ENCODE peak calls at places on chromosome 19, in six cellular contexts. One of them, this sample, is unnamed.

GRCh38 chr19:12913011-12913561 is 6.0 kb downstream of the SYCE2 start:
- DNase-seq in HAP-1: no peak
- DNase-seq in AG04450: peak
- DNase-seq in psoas muscle: peak
- DNase-seq in HL-60: peak
- DNase-seq in PC-9: no peak
- DNase-seq in this sample: peak

GRCh38 chr19:32642771-32643170 is 32.2 kb downstream of the ANKRD27 start:
- DNase-seq in AG04450: no peak
- DNase-seq in HL-60: no peak
- DNase-seq in HAP-1: no peak
- DNase-seq in psoas muscle: no peak
- DNase-seq in PC-9: no peak
- DNase-seq in this sample: no peak

GRCh38 chr19:10289836-10290438 is at the start of gene ICAM5:
- DNase-seq in HL-60: no peak
- DNase-seq in AG04450: no peak
- DNase-seq in HAP-1: no peak
- DNase-seq in PC-9: no peak
- DNase-seq in psoas muscle: no peak
- DNase-seq in this sample: no peak

GRCh38 chr19:18541258-18541991 is 1.9 kb downstream of the FKBP8 start:
- DNase-seq in HL-60: no peak
- DNase-seq in PC-9: no peak
- DNase-seq in psoas muscle: no peak
- DNase-seq in AG04450: no peak
- DNase-seq in HAP-1: no peak
- DNase-seq in this sample: peak

GRCh38 chr19:53912653-53913052 is 3.6 kb downstream of the CACNG7 start:
- DNase-seq in HL-60: no peak
- DNase-seq in PC-9: no peak
- DNase-seq in HAP-1: no peak
- DNase-seq in psoas muscle: no peak
- DNase-seq in AG04450: no peak
- DNase-seq in this sample: no peak

GRCh38 chr19:47505506-47505905 is 9.4 kb downstream of the NAPA start:
- DNase-seq in HL-60: no peak
- DNase-seq in HAP-1: no peak
- DNase-seq in psoas muscle: peak
- DNase-seq in PC-9: no peak
- DNase-seq in AG04450: no peak
- DNase-seq in this sample: no peak

GRCh38 chr19:33758541-33759013 is 38.1 kb upstream of the KCTD15 start:
- DNase-seq in HL-60: no peak
- DNase-seq in AG04450: no peak
- DNase-seq in psoas muscle: no peak
- DNase-seq in HAP-1: no peak
- DNase-seq in PC-9: peak
- DNase-seq in this sample: no peak

GRCh38 chr19:38255759-38256052 is 468 bp downstream of the PPP1R14A start:
- DNase-seq in HL-60: no peak
- DNase-seq in HAP-1: no peak
- DNase-seq in PC-9: no peak
- DNase-seq in psoas muscle: no peak
- DNase-seq in AG04450: no peak
- DNase-seq in this sample: no peak

GRCh38 chr19:2164020-2164988 is 571 bp downstream of the DOT1L start:
- DNase-seq in HL-60: no peak
- DNase-seq in AG04450: no peak
- DNase-seq in psoas muscle: no peak
- DNase-seq in HAP-1: no peak
- DNase-seq in PC-9: no peak
- DNase-seq in this sample: no peak

GRCh38 chr19:918481-919156 is 1.5 kb downstream of the KISS1R start:
- DNase-seq in psoas muscle: no peak
- DNase-seq in HAP-1: no peak
- DNase-seq in PC-9: no peak
- DNase-seq in AG04450: no peak
- DNase-seq in HL-60: no peak
- DNase-seq in this sample: no peak

GRCh38 chr19:20325151-20325550 is 158.1 kb downstream of the ZNF486 start:
- DNase-seq in AG04450: no peak
- DNase-seq in psoas muscle: no peak
- DNase-seq in HAP-1: no peak
- DNase-seq in PC-9: no peak
- DNase-seq in HL-60: no peak
- DNase-seq in this sample: no peak

GRCh38 chr19:30567535-30568232 is 195.5 kb downstream of the ZNF536 start:
- DNase-seq in HAP-1: no peak
- DNase-seq in AG04450: no peak
- DNase-seq in HL-60: no peak
- DNase-seq in psoas muscle: no peak
- DNase-seq in PC-9: no peak
- DNase-seq in this sample: peak

GRCh38 chr19:52142001-52142595 is 2.4 kb upstream of the ZNF616 start:
- DNase-seq in AG04450: no peak
- DNase-seq in HAP-1: no peak
- DNase-seq in HL-60: no peak
- DNase-seq in PC-9: peak
- DNase-seq in psoas muscle: no peak
- DNase-seq in this sample: no peak

GRCh38 chr19:1251503-1252220 is 3.3 kb downstream of the MIDN start:
- DNase-seq in HAP-1: no peak
- DNase-seq in AG04450: no peak
- DNase-seq in HL-60: peak
- DNase-seq in PC-9: peak
- DNase-seq in psoas muscle: peak
- DNase-seq in this sample: no peak

GRCh38 chr19:42048992-42049391 is 21.0 kb downstream of the GRIK5 start:
- DNase-seq in PC-9: no peak
- DNase-seq in HL-60: no peak
- DNase-seq in AG04450: no peak
- DNase-seq in psoas muscle: no peak
- DNase-seq in HAP-1: no peak
- DNase-seq in this sample: no peak

GRCh38 chr19:38056646-38057045 is 149.6 kb downstream of the SIPA1L3 start:
- DNase-seq in HL-60: no peak
- DNase-seq in AG04450: no peak
- DNase-seq in HAP-1: no peak
- DNase-seq in psoas muscle: no peak
- DNase-seq in PC-9: no peak
- DNase-seq in this sample: no peak

GRCh38 chr19:50555447-50556235 is 12.6 kb downstream of the LRRC4B start:
- DNase-seq in psoas muscle: no peak
- DNase-seq in HAP-1: peak
- DNase-seq in AG04450: no peak
- DNase-seq in PC-9: no peak
- DNase-seq in HL-60: no peak
- DNase-seq in this sample: no peak

GRCh38 chr19:36528194-36528920 is at the start of gene ZNF260:
- DNase-seq in HAP-1: peak
- DNase-seq in PC-9: peak
- DNase-seq in HL-60: peak
- DNase-seq in AG04450: peak
- DNase-seq in psoas muscle: peak
- DNase-seq in this sample: peak

GRCh38 chr19:13621413-13621812 is 115.1 kb upstream of the CACNA1A start:
- DNase-seq in AG04450: peak
- DNase-seq in psoas muscle: no peak
- DNase-seq in HL-60: no peak
- DNase-seq in HAP-1: no peak
- DNase-seq in PC-9: peak
- DNase-seq in this sample: peak

GRCh38 chr19:18326772-18327171 is 3.9 kb upstream of the LSM4 start:
- DNase-seq in HAP-1: no peak
- DNase-seq in psoas muscle: no peak
- DNase-seq in HL-60: no peak
- DNase-seq in AG04450: no peak
- DNase-seq in PC-9: no peak
- DNase-seq in this sample: no peak

GRCh38 chr19:41746593-41747227 is 8.6 kb upstream of the CEACAM6 start:
- DNase-seq in HAP-1: peak
- DNase-seq in AG04450: no peak
- DNase-seq in psoas muscle: no peak
- DNase-seq in HL-60: peak
- DNase-seq in PC-9: peak
- DNase-seq in this sample: peak

GRCh38 chr19:9011875-9012274 is 1.7 kb upstream of the MUC16 start:
- DNase-seq in PC-9: no peak
- DNase-seq in psoas muscle: no peak
- DNase-seq in AG04450: no peak
- DNase-seq in HL-60: no peak
- DNase-seq in HAP-1: no peak
- DNase-seq in this sample: no peak

GRCh38 chr19:374183-374885 is 29.7 kb upstream of the MIER2 start:
- DNase-seq in HL-60: no peak
- DNase-seq in PC-9: no peak
- DNase-seq in psoas muscle: no peak
- DNase-seq in AG04450: no peak
- DNase-seq in HAP-1: no peak
- DNase-seq in this sample: no peak

GRCh38 chr19:11639245-11639601 is 41.9 kb downstream of the ZNF627 start:
- DNase-seq in HAP-1: no peak
- DNase-seq in PC-9: no peak
- DNase-seq in psoas muscle: no peak
- DNase-seq in AG04450: no peak
- DNase-seq in HL-60: no peak
- DNase-seq in this sample: no peak
- H3K4me3 ChIP-seq in HAP-1: peak
- H3K4me3 ChIP-seq in PC-9: peak
- H3K4me3 ChIP-seq in psoas muscle: peak
- H3K4me3 ChIP-seq in AG04450: peak
- H3K4me3 ChIP-seq in HL-60: no peak
- H3K4me3 ChIP-seq in this sample: no peak

GRCh38 chr19:4181053-4181508 is 1.3 kb downstream of the SIRT6 start:
- DNase-seq in AG04450: no peak
- DNase-seq in HL-60: peak
- DNase-seq in HAP-1: no peak
- DNase-seq in psoas muscle: no peak
- DNase-seq in PC-9: no peak
- DNase-seq in this sample: no peak
- H3K4me3 ChIP-seq in AG04450: peak
- H3K4me3 ChIP-seq in HL-60: no peak
- H3K4me3 ChIP-seq in HAP-1: peak
- H3K4me3 ChIP-seq in psoas muscle: peak
- H3K4me3 ChIP-seq in PC-9: peak
- H3K4me3 ChIP-seq in this sample: no peak

DNA sequence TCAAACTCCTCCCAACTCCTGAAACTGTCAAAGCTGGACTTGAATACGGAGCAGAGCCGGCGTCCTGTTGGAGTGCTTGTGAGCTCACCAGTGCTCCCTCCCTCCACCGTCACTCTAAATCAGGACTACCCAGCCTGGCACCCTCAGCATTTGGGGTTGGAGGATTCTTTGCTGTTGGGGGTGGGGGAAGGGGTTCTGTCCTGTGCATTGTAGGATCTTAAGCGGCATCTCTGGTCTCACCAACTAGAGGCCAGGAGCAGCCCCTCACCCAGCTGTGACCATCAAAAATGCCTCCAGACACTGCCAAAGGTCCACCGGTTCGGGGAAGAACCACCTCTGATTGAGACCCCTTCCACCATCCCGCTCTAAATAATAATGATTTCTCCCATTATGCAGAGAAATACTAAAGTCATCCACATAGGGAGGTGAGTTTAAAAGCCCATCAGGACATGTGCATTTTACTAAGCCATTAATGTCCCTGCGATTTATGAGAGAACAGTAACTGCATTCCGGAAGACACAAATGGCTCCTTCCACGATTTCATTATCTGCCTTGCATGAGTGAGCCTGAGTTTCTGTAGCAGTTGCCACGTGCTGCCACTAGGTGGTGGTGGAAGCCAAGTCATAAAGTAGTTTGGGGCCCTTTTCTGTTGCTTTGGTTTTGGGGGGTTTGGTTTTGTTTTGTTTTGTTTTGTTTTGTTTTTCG is 16.1 kb upstream of the USP29 start:
- DNase-seq in PC-9: peak
- DNase-seq in HAP-1: peak
- DNase-seq in psoas muscle: peak
- DNase-seq in HL-60: peak
- DNase-seq in AG04450: no peak
- DNase-seq in this sample: peak
- H3K4me3 ChIP-seq in PC-9: peak
- H3K4me3 ChIP-seq in HAP-1: no peak
- H3K4me3 ChIP-seq in psoas muscle: peak
- H3K4me3 ChIP-seq in HL-60: no peak
- H3K4me3 ChIP-seq in AG04450: no peak
- H3K4me3 ChIP-seq in this sample: no peak

GRCh38 chr19:45863840-45864628 is at the start of gene FOXA3:
- DNase-seq in HAP-1: no peak
- DNase-seq in psoas muscle: peak
- DNase-seq in AG04450: no peak
- DNase-seq in PC-9: no peak
- DNase-seq in HL-60: no peak
- DNase-seq in this sample: peak

GRCh38 chr19:45864629-45865082 is 530 bp downstream of the FOXA3 start:
- DNase-seq in AG04450: no peak
- DNase-seq in HAP-1: no peak
- DNase-seq in psoas muscle: no peak
- DNase-seq in HL-60: no peak
- DNase-seq in PC-9: no peak
- DNase-seq in this sample: no peak

GRCh38 chr19:45865269-45865948 is 1.3 kb downstream of the FOXA3 start:
- DNase-seq in HAP-1: no peak
- DNase-seq in PC-9: no peak
- DNase-seq in psoas muscle: no peak
- DNase-seq in AG04450: no peak
- DNase-seq in HL-60: no peak
- DNase-seq in this sample: no peak

GRCh38 chr19:45863335-45863839 is 440 bp upstream of the SYMPK start:
- DNase-seq in psoas muscle: no peak
- DNase-seq in HAP-1: no peak
- DNase-seq in HL-60: no peak
- DNase-seq in PC-9: no peak
- DNase-seq in AG04450: no peak
- DNase-seq in this sample: no peak

DNA sequence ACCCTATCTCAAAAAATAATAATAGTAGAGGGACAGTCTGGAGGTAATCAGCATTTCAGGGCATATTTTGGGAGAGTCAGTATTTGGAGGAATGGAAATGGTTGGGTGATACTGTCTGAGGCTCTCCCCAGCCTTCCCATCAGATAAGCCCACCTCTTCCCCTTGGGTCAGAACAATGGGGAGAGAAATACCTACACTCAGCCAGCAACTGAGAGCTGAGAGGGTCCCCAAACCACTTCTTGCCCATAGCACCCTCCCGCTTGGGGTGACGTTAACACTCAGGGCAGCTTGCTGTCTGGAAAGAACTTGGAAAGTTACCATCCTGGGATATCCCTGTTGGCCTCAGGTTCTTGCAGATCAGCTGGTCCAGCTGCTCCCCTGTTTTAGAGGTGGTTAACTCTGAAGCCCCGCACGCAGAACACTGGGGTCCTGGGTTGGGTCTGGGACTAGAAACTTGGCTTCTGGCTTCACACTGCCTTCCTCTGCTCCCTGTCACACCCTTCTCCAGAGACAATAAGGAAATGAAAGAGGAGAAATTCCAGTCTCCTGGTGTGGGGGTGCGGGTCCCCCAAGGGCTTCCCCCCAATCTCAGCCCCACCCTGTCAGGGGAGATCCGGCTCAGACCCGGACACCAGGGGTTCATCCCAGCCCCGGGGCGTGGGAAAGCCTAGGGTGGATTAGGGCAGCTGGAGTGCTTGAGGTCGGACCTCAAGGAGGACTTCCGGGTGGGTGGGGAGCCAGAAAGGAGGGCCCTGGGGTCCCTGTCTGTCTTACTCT is 2.5 kb downstream of the FOXA3 start:
- DNase-seq in PC-9: no peak
- DNase-seq in HL-60: no peak
- DNase-seq in AG04450: no peak
- DNase-seq in psoas muscle: no peak
- DNase-seq in HAP-1: no peak
- DNase-seq in this sample: no peak
- H3K4me3 ChIP-seq in PC-9: no peak
- H3K4me3 ChIP-seq in HL-60: no peak
- H3K4me3 ChIP-seq in AG04450: no peak
- H3K4me3 ChIP-seq in psoas muscle: no peak
- H3K4me3 ChIP-seq in HAP-1: no peak
- H3K4me3 ChIP-seq in this sample: no peak

This sample was measured in fibroblast of mammary gland.